ENCODE peak calls at places on chromosome 13, in eight cellular contexts. U is T follicular helper cell; X is EH; M is EL; P is mesothelial cell of epicardium; Q is Right ventricle myocardium superior; G is stimulated activated naive CD4-positive, alpha-beta T cell; V is CD8-positive, alpha-beta memory T cell. L is an unnamed sample.

GRCh38 chr13:111287201-111287600 is 33.2 kb upstream of the TEX29 start:
- DNase-seq in G (no peak), X (no peak), M (no peak), P (no peak), Q (no peak), V (no peak), U (no peak), L (no peak)

GRCh38 chr13:102569488-102569887 is 27.3 kb upstream of the TPP2 start:
- DNase-seq in G (no peak), M (peak), X (peak), Q (no peak), U (no peak), P (no peak), V (no peak), L (no peak)

GRCh38 chr13:111853766-111854165 is 213.2 kb upstream of the SOX1 start:
- DNase-seq in V (no peak), X (no peak), M (no peak), P (no peak), Q (no peak), U (no peak), G (no peak), L (no peak)

GRCh38 chr13:44649118-44649455 is 73.0 kb upstream of the TSC22D1 start:
- DNase-seq in G (no peak), M (no peak), X (no peak), U (no peak), P (no peak), Q (no peak), V (no peak), L (no peak)

GRCh38 chr13:43558312-43558711 is 228.5 kb downstream of the ENOX1 start:
- DNase-seq in U (no peak), G (no peak), Q (no peak), P (no peak), X (no peak), M (no peak), V (no peak), L (no peak)

GRCh38 chr13:98752111-98752941 is at the start of gene SLC15A1:
- DNase-seq in P (no peak), U (no peak), V (no peak), M (no peak), G (no peak), X (no peak), Q (no peak), L (no peak)

GRCh38 chr13:64551755-64552154 is 2678.4 kb downstream of the PCDH9 start:
- DNase-seq in M (peak), P (no peak), Q (no peak), U (no peak), X (peak), G (no peak), V (no peak), L (no peak)

GRCh38 chr13:90776349-90776748 is 571.1 kb upstream of the MIR17HG start:
- DNase-seq in G (no peak), P (no peak), Q (no peak), U (no peak), X (no peak), M (no peak), V (no peak), L (no peak)

GRCh38 chr13:30720470-30720869 is 14.9 kb upstream of the ALOX5AP start:
- DNase-seq in U (no peak), Q (no peak), V (no peak), P (no peak), M (no peak), G (no peak), X (peak), L (no peak)

GRCh38 chr13:83150616-83151307 is 731.5 kb downstream of the SLITRK1 start:
- DNase-seq in P (no peak), X (no peak), V (no peak), G (no peak), U (no peak), Q (no peak), M (peak), L (no peak)

GRCh38 chr13:23858586-23858985 is 30.6 kb downstream of the MIPEP start:
- DNase-seq in G (no peak), M (no peak), Q (no peak), X (peak), P (no peak), U (no peak), V (no peak), L (no peak)

GRCh38 chr13:38686635-38687245 is at the start of gene FREM2:
- DNase-seq in G (no peak), Q (peak), U (no peak), M (peak), V (no peak), P (peak), X (no peak), L (no peak)

GRCh38 chr13:99751517-99752199 is 219.9 kb downstream of the ZIC5 start:
- DNase-seq in X (no peak), G (no peak), V (no peak), Q (no peak), U (no peak), P (no peak), M (no peak), L (no peak)

GRCh38 chr13:77507931-77508776 is 27.4 kb upstream of the SCEL start:
- DNase-seq in Q (no peak), U (no peak), P (no peak), X (peak), M (peak), G (no peak), V (no peak), L (no peak)

GRCh38 chr13:80342541-80343371 is 1.8 kb upstream of the SPRY2 start:
- DNase-seq in P (peak), U (peak), Q (peak), X (peak), V (peak), G (peak), M (peak), L (peak)

GRCh38 chr13:48478401-48478800 is 54.5 kb downstream of the RCBTB2 start:
- DNase-seq in P (no peak), U (no peak), G (no peak), Q (no peak), V (no peak), M (peak), X (peak), L (no peak)

GRCh38 chr13:78228940-78229339 is 310.3 kb upstream of the EDNRB start:
- DNase-seq in X (peak), M (peak), U (no peak), V (no peak), Q (no peak), G (no peak), P (no peak), L (no peak)

GRCh38 chr13:62171697-62172096 is 756.0 kb upstream of the PCDH20 start:
- DNase-seq in P (no peak), Q (no peak), V (no peak), X (no peak), M (no peak), G (no peak), U (no peak), L (no peak)

GRCh38 chr13:76711515-76712182 is 174.6 kb downstream of the KCTD12 start:
- DNase-seq in M (peak), Q (peak), G (no peak), V (no peak), P (no peak), X (peak), U (no peak), L (no peak)

GRCh38 chr13:93740334-93740733 is 513.7 kb downstream of the GPC6 start:
- DNase-seq in V (no peak), P (no peak), M (no peak), Q (no peak), G (no peak), U (no peak), X (no peak), L (no peak)

GRCh38 chr13:40026174-40026585 is 370.7 kb downstream of the COG6 start:
- DNase-seq in M (no peak), Q (no peak), U (no peak), X (no peak), G (no peak), V (no peak), P (no peak), L (no peak)

GRCh38 chr13:103852036-103852435 is 785.8 kb upstream of the SLC10A2 start:
- DNase-seq in P (no peak), U (no peak), V (no peak), Q (no peak), M (no peak), G (no peak), X (no peak), L (no peak)

GRCh38 chr13:32660227-32660626 is 74.0 kb downstream of the PDS5B start:
- DNase-seq in X (no peak), P (no peak), Q (no peak), G (no peak), U (no peak), V (no peak), M (no peak), L (no peak)

GRCh38 chr13:28411859-28412353 is 83.0 kb downstream of the FLT1 start:
- DNase-seq in Q (no peak), V (no peak), X (peak), P (no peak), M (no peak), U (no peak), G (no peak), L (no peak)

GRCh38 chr13:109196896-109197295 is 567.5 kb downstream of the MYO16 start:
- DNase-seq in G (no peak), U (no peak), M (no peak), V (no peak), Q (no peak), P (no peak), X (no peak), L (no peak)

GRCh38 chr13:41652735-41653361 is 195.5 kb downstream of the RGCC start:
- DNase-seq in G (peak), V (no peak), Q (no peak), U (peak), X (peak), M (peak), P (no peak), L (peak)

GRCh38 chr13:36673838-36674326 is at the start of gene SERTM1:
- DNase-seq in Q (peak), V (no peak), U (no peak), M (peak), P (peak), X (no peak), G (no peak), L (no peak)

GRCh38 chr13:19967619-19968018 is 9.1 kb downstream of the ZMYM2 start:
- DNase-seq in P (no peak), M (no peak), G (no peak), V (no peak), X (no peak), Q (no peak), U (no peak), L (no peak)

GRCh38 chr13:104650426-104650825 is 1584.2 kb upstream of the SLC10A2 start:
- DNase-seq in Q (no peak), M (no peak), G (no peak), P (no peak), U (no peak), X (no peak), V (no peak), L (no peak)

GRCh38 chr13:111483621-111483987 is 163.2 kb downstream of the TEX29 start:
- DNase-seq in G (no peak), U (no peak), X (no peak), V (no peak), Q (no peak), M (no peak), P (no peak), L (no peak)

GRCh38 chr13:112664501-112665203 is 25.2 kb upstream of the ATP11A start:
- DNase-seq in Q (no peak), V (no peak), G (no peak), M (peak), X (peak), P (no peak), U (no peak), L (no peak)

GRCh38 chr13:73059460-73060250 is 850 bp downstream of the KLF5 start:
- DNase-seq in P (peak), V (peak), X (peak), U (peak), Q (peak), M (peak), G (peak), L (peak)

GRCh38 chr13:112910016-112910415 is 59.0 kb upstream of the MCF2L start:
- DNase-seq in V (no peak), M (peak), Q (no peak), U (no peak), P (no peak), X (peak), G (no peak), L (no peak)

GRCh38 chr13:52738719-52739467 is 727 bp downstream of the CNMD start:
- DNase-seq in U (no peak), M (no peak), Q (no peak), V (no peak), G (no peak), P (peak), X (peak), L (no peak)

GRCh38 chr13:61128850-61129645 is 286.6 kb downstream of the PCDH20 start:
- DNase-seq in G (no peak), P (no peak), Q (no peak), X (no peak), V (no peak), U (no peak), M (no peak), L (no peak)

GRCh38 chr13:48000559-48001126 is 430 bp downstream of the SUCLA2 start:
- DNase-seq in G (peak), V (no peak), P (no peak), Q (no peak), U (no peak), X (no peak), M (peak), L (no peak)

GRCh38 chr13:44668707-44669106 is 92.6 kb upstream of the TSC22D1 start:
- DNase-seq in V (no peak), M (peak), P (no peak), U (no peak), X (peak), Q (no peak), G (no peak), L (no peak)

GRCh38 chr13:42334329-42334706 is 62.4 kb downstream of the AKAP11 start:
- DNase-seq in U (no peak), X (no peak), P (no peak), G (no peak), Q (no peak), V (no peak), M (no peak), L (no peak)

GRCh38 chr13:113171250-113172125 is 13.0 kb downstream of the PROZ start:
- DNase-seq in P (no peak), X (no peak), Q (no peak), G (no peak), M (no peak), U (no peak), V (no peak), L (no peak)